ENCODE peak calls at places on chromosome 12, in ten cellular contexts. B, C, S, X, L, Y, N, Z, G and D are unnamed samples.

GRCh38 chr12:57552692-57553321 is 3.0 kb downstream of the KIF5A start:
- DNase-seq in G (no peak), S (no peak), N (peak; percentile 19), X (no peak), Y (peak; percentile 36), L (no peak), Z (no peak), C (no peak), B (no peak), D (no peak)

GRCh38 chr12:98456583-98457573 is 58.5 kb upstream of the TMPO start:
- DNase-seq in Z (peak; percentile 28), C (no peak), S (peak; percentile 55), X (no peak), G (peak; percentile 7), N (peak; percentile 71), B (peak; percentile 31), L (no peak), Y (peak; percentile 21), D (peak; percentile 18)

GRCh38 chr12:89309815-89310214 is 42.5 kb downstream of the DUSP6 start:
- DNase-seq in Y (no peak), B (no peak), C (no peak), G (no peak), X (no peak), L (no peak), Z (no peak), N (peak; percentile 19), S (no peak), D (no peak)

GRCh38 chr12:115988629-115989563 is 288.6 kb downstream of the MED13L start:
- DNase-seq in Z (no peak), N (no peak), C (no peak), B (no peak), Y (peak; percentile 33), X (no peak), L (no peak), S (no peak), G (no peak), D (no peak)

GRCh38 chr12:30395190-30395589 is 300.5 kb downstream of the IPO8 start:
- DNase-seq in N (no peak), Z (no peak), B (no peak), C (no peak), G (no peak), Y (no peak), X (no peak), L (no peak), S (no peak), D (no peak)

GRCh38 chr12:123617144-123617543 is 15.2 kb downstream of the DDX55 start:
- DNase-seq in C (no peak), X (no peak), B (no peak), Z (no peak), N (no peak), S (no peak), L (no peak), G (no peak), Y (no peak), D (no peak)

GRCh38 chr12:38886064-38886463 is 19.3 kb downstream of the CPNE8 start:
- DNase-seq in B (peak; percentile 30), S (no peak), C (no peak), N (no peak), L (no peak), Y (no peak), G (no peak), Z (peak; percentile 49), X (no peak), D (no peak)

GRCh38 chr12:108822458-108823205 is 34.8 kb downstream of the SSH1 start:
- DNase-seq in C (no peak), Y (no peak), X (no peak), G (no peak), S (no peak), N (no peak), B (no peak), L (no peak), Z (no peak), D (no peak)

GRCh38 chr12:26298785-26299621 is 103.6 kb downstream of the SSPN start:
- DNase-seq in L (peak; percentile 97), B (no peak), C (no peak), Z (no peak), X (peak; percentile 64), Y (peak; percentile 83), S (no peak), N (peak; percentile 19), G (no peak), D (peak; percentile 30)
- H3K4me1 ChIP-seq in L (peaks cover 14% of the 10 kb centered on the region), B (peaks cover 2% of the 10 kb centered on the region), C (peaks cover 4% of the 10 kb centered on the region), Z (no peaks in the 10 kb centered on the region), X (peaks cover 13% of the 10 kb centered on the region), Y (no peaks in the 10 kb centered on the region), S (peaks cover 8% of the 10 kb centered on the region), N (peaks cover 13% of the 10 kb centered on the region), G (no peaks in the 10 kb centered on the region), D (peaks cover 13% of the 10 kb centered on the region)

GRCh38 chr12:124684496-124684895 is 117.1 kb upstream of the NCOR2 start:
- DNase-seq in Z (peak; percentile 56), L (no peak), G (no peak), Y (peak; percentile 11), X (no peak), S (no peak), N (no peak), C (no peak), B (no peak), D (no peak)

GRCh38 chr12:124686885-124687694 is 119.7 kb upstream of the NCOR2 start:
- DNase-seq in X (no peak), Z (no peak), Y (no peak), G (no peak), C (no peak), N (no peak), B (no peak), S (no peak), L (no peak), D (no peak)

GRCh38 chr12:124684971-124685688 is 117.7 kb upstream of the NCOR2 start:
- DNase-seq in N (no peak), B (peak; percentile 69), X (peak; percentile 43), C (no peak), Z (peak; percentile 52), L (no peak), S (no peak), G (no peak), Y (peak; percentile 69), D (no peak)

GRCh38 chr12:124686001-124686884 is 118.8 kb upstream of the NCOR2 start:
- DNase-seq in Y (peak; percentile 81), L (no peak), C (no peak), S (no peak), X (peak; percentile 57), B (no peak), Z (no peak), G (no peak), N (no peak), D (no peak)

GRCh38 chr12:124685689-124685993 is 118.2 kb upstream of the NCOR2 start:
- DNase-seq in X (no peak), G (no peak), Y (no peak), B (no peak), N (no peak), S (no peak), C (no peak), L (no peak), Z (no peak), D (no peak)
- H3K27ac ChIP-seq in X (peak overlapping the region; percentile 87), G (no peak overlapping the region), Y (peak overlapping the region; percentile 49), B (no peak overlapping the region), N (no peak overlapping the region), S (peak overlapping the region; percentile 64), C (peak overlapping the region; percentile 91), L (peak overlapping the region; percentile 98), Z (peak overlapping the region; percentile 48), D (peak overlapping the region; percentile 72)

GRCh38 chr12:100061814-100062213 is 77.1 kb upstream of the ANKS1B start:
- DNase-seq in Y (peak; percentile 24), B (no peak), X (no peak), C (no peak), L (no peak), N (no peak), Z (no peak), S (no peak), G (no peak), D (no peak)

GRCh38 chr12:100058482-100059029 is 73.8 kb upstream of the ANKS1B start:
- DNase-seq in G (no peak), L (no peak), X (no peak), B (no peak), Z (no peak), N (peak; percentile 0), S (no peak), C (no peak), Y (peak; percentile 96), D (no peak)
- TF ChIP-seq CTCF in G (no peak), L (peak; percentile 14), X (no peak), B (no peak), Z (no peak), N (peak; percentile 54), S (no peak), C (no peak), Y (peak; percentile 58), D (no peak)

GRCh38 chr12:111366075-111366474 is 2.8 kb downstream of the PHETA1 start:
- DNase-seq in L (no peak), X (no peak), N (no peak), S (no peak), B (no peak), C (no peak), G (no peak), Y (no peak), Z (no peak), D (no peak)
- H3K4me1 ChIP-seq in L (peaks cover 25% of the 10 kb centered on the region), X (peaks cover 24% of the 10 kb centered on the region), N (no peaks in the 10 kb centered on the region), S (peaks cover 25% of the 10 kb centered on the region), B (peaks cover 17% of the 10 kb centered on the region), C (no peaks in the 10 kb centered on the region), G (peaks cover 20% of the 10 kb centered on the region), Y (peaks cover 4% of the 10 kb centered on the region), Z (no peaks in the 10 kb centered on the region), D (peaks cover 8% of the 10 kb centered on the region)

GRCh38 chr12:3998968-3999792 is 126.0 kb upstream of the PARP11 start:
- DNase-seq in Y (no peak), C (peak; percentile 78), L (no peak), Z (no peak), N (no peak), G (no peak), X (no peak), B (no peak), S (no peak), D (no peak)
- H3K27ac ChIP-seq in Y (no peak overlapping the region), C (peak overlapping the region; percentile 76), L (no peak overlapping the region), Z (no peak overlapping the region), N (no peak overlapping the region), G (no peak overlapping the region), X (no peak overlapping the region), B (no peak overlapping the region), S (no peak overlapping the region), D (no peak overlapping the region)

DNA sequence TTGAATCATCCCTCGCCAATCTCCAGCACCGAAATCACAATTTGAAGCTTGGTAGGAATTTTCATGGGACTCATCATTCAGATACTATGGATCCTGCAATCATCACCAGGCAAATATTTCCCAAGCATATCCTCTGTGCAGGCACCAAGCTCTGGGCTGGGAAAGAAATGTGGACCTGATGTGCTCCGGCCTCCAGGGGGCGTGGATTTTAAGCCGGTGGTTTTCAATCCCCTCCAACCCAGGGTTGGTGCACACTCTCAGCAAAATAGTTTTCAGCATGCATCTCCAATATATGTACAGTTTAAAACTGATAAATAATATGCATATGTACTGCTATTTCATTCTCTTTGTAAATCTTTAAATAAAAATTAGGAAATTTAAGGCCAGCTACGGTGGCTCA is 98.9 kb downstream of the RBM19 start:
- DNase-seq in B (no peak), C (no peak), N (no peak), X (peak; percentile 54), Z (no peak), G (no peak), L (no peak), Y (peak; percentile 33), S (no peak), D (no peak)
- TF ChIP-seq CTCF in B (no peak), C (no peak), N (peak; percentile 53), X (peak; percentile 44), Z (no peak), G (no peak), L (peak; percentile 74), Y (peak; percentile 30), S (no peak), D (peak; percentile 30)

GRCh38 chr12:75715682-75716081 is 204.3 kb upstream of the KRR1 start:
- DNase-seq in S (no peak), L (no peak), C (no peak), X (no peak), B (no peak), N (no peak), Z (no peak), Y (no peak), G (no peak), D (no peak)
- H3K4me1 ChIP-seq in S (peaks cover 6% of the 10 kb centered on the region), L (peaks cover 48% of the 10 kb centered on the region), C (peaks cover 3% of the 10 kb centered on the region), X (peaks cover 54% of the 10 kb centered on the region), B (no peaks in the 10 kb centered on the region), N (peaks cover 24% of the 10 kb centered on the region), Z (no peaks in the 10 kb centered on the region), Y (peaks cover 4% of the 10 kb centered on the region), G (no peaks in the 10 kb centered on the region), D (peaks cover 24% of the 10 kb centered on the region)